ENCODE peak calls at places on chromosomes 2 and 18, in four cellular contexts. O is GM06990, U is Peyer's patch, K is cardiac muscle cell. L is an unnamed sample.

GRCh38 chr2:175256806-175257585 is 75.5 kb upstream of the ATP5MC3 start:
- DNase-seq in K (no peak), U (no peak), O (no peak), L (no peak)

GRCh38 chr2:64657416-64657815 is 3.7 kb upstream of the SERTAD2 start:
- DNase-seq in U (no peak), O (no peak), K (no peak), L (no peak)

GRCh38 chr2:24824966-24825882 is 32.0 kb downstream of the CENPO start:
- DNase-seq in U (peak), O (no peak), K (no peak), L (no peak)

GRCh38 chr2:109372614-109373013 is 241.2 kb downstream of the SEPTIN10 start:
- DNase-seq in K (no peak), O (no peak), U (peak), L (no peak)

GRCh38 chr2:141925511-141925910 is 205.3 kb downstream of the LRP1B start:
- DNase-seq in K (no peak), O (no peak), U (no peak), L (no peak)

GRCh38 chr2:239161711-239162140 is 239.1 kb downstream of the HDAC4 start:
- DNase-seq in U (peak), K (no peak), O (no peak), L (no peak)

GRCh38 chr2:33317369-33318015 is 159.0 kb upstream of the RASGRP3 start:
- DNase-seq in K (no peak), U (no peak), O (no peak), L (no peak)

GRCh38 chr2:209661286-209661685 is 110.3 kb upstream of the UNC80 start:
- DNase-seq in O (no peak), U (no peak), K (no peak), L (no peak)

GRCh38 chr2:43221660-43222471 is 4.5 kb downstream of the ZFP36L2 start:
- DNase-seq in K (peak), U (peak), O (peak), L (peak)

GRCh38 chr2:143513081-143513480 is 383.9 kb downstream of the ARHGAP15 start:
- DNase-seq in U (no peak), O (no peak), K (peak), L (peak)

GRCh38 chr2:20397811-20398447 is 47.3 kb upstream of the PUM2 start:
- DNase-seq in K (no peak), O (no peak), U (no peak), L (no peak)

GRCh38 chr2:25141120-25141519 is 27.3 kb downstream of the POMC start:
- DNase-seq in K (no peak), U (no peak), O (no peak), L (no peak)

GRCh38 chr2:233178994-233179847 is 72.3 kb upstream of the ATG16L1 start:
- DNase-seq in K (peak), O (no peak), U (no peak), L (no peak)

GRCh38 chr2:203164311-203164935 is 74.4 kb upstream of the CYP20A1 start:
- DNase-seq in U (no peak), O (no peak), K (no peak), L (no peak)

GRCh38 chr2:203400805-203401585 is 72.8 kb downstream of the ABI2 start:
- DNase-seq in K (peak), U (no peak), O (no peak), L (no peak)

GRCh38 chr2:69070987-69071386 is 58.0 kb downstream of the ANTXR1 start:
- DNase-seq in K (no peak), O (no peak), U (no peak), L (no peak)

GRCh38 chr18:46562674-46563192 is 94.3 kb downstream of the LOXHD1 start:
- DNase-seq in O (no peak), U (no peak), K (no peak), L (no peak)

GRCh38 chr18:77073336-77074093 is 59.1 kb downstream of the MBP start:
- DNase-seq in K (no peak), U (no peak), O (no peak), L (no peak)

GRCh38 chr2:74945783-74946165 is 12.7 kb upstream of the POLE4 start:
- DNase-seq in O (no peak), U (no peak), K (peak), L (no peak)

GRCh38 chr2:158395166-158395565 is 61.4 kb downstream of the CCDC148 start:
- DNase-seq in O (no peak), U (no peak), K (no peak), L (no peak)

GRCh38 chr2:99388892-99389291 is 51.7 kb downstream of the EIF5B start:
- DNase-seq in U (no peak), K (no peak), O (no peak), L (no peak)

GRCh38 chr18:61832858-61833257 is 59.9 kb downstream of the RNF152 start:
- DNase-seq in O (no peak), U (no peak), K (no peak), L (no peak)

GRCh38 chr2:73983322-73984202 is 1.1 kb upstream of the TET3 start:
- DNase-seq in O (peak), K (no peak), U (peak), L (no peak)

GRCh38 chr18:61887838-61888237 is 5.0 kb downstream of the RNF152 start:
- DNase-seq in U (no peak), O (no peak), K (no peak), L (no peak)

GRCh38 chr2:112579280-112579679 is 5.1 kb upstream of the CHCHD5 start:
- DNase-seq in U (no peak), O (no peak), K (peak), L (peak)

GRCh38 chr2:21890041-21890440 is 766.3 kb downstream of the TDRD15 start:
- DNase-seq in K (no peak), O (no peak), U (no peak), L (no peak)

GRCh38 chr2:21895200-21895599 is 771.4 kb downstream of the TDRD15 start:
- DNase-seq in K (no peak), U (no peak), O (no peak), L (no peak)

GRCh38 chr2:21891191-21891590 is 767.4 kb downstream of the TDRD15 start:
- DNase-seq in O (no peak), U (no peak), K (no peak), L (no peak)

DNA sequence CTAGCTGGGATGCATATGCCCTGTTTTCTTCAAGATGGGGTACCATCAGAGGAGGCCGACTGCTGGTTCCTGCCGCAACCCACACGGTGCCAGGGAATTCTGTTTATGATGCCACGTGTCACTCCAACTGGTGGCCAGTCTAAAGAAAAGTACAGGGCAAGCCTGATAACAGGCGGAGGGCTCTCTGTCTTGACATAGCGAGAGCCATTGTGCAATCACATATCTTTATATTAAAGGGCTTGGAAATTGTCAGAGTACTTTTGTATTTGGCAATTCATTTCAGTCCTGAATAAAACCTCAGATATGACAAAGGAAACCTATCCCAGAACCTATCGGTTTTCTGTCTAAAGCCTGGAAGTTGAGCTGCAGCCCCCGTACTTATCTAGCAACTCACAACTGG is 768.4 kb downstream of the TDRD15 start:
- DNase-seq in K (peak), O (no peak), U (no peak), L (no peak)
- TF ChIP-seq CTCF in K (no peak), O (no peak), U (no peak), L (no peak)

DNA sequence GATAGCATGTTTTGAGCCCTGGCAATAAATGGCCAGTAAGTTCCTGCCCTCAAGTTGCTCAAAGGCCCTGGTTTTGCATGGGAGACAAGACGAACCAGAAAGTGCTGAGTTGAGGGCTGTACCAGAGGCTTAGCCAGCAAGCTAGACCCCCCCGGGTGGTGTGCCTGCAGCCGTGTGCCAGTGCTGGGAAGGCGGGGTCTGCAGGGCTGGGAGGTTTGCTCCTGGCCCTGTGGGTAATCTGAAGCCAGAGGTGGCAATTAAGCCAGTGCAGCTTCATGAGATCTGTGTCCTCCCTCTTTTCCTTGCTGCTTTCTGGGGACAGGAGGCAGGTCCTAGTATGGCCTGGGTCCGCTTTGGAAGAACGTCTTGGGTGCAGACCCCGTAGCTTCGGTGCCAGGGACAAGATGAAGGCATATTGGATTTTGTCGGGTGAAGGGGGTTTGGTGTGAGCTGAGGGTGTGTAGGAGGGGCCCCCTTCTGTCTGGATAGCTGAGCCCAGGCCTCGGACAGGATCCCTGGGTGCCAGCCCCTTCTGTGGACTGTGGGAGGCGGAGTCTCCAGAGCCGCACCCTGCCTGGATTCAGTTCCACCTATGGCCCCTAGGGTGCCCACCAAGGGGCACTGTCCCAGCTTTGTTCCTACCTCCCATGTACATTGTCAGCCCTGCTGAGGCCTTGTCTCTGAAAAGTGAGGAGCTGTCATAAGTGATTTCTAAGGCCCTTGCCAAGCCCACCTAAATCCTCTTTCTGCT is 15.6 kb downstream of the ATOH8 start:
- DNase-seq in O (no peak), K (no peak), U (no peak), L (no peak)
- TF ChIP-seq CTCF in O (peak), K (peak), U (no peak), L (peak)

GRCh38 chr2:132915812-132916211 is 245.8 kb upstream of the LYPD1 start:
- DNase-seq in O (no peak), U (no peak), K (no peak), L (no peak)

GRCh38 chr2:132916219-132916618 is 246.2 kb upstream of the LYPD1 start:
- DNase-seq in K (no peak), U (no peak), O (no peak), L (no peak)

GRCh38 chr2:132909427-132909826 is 239.4 kb upstream of the LYPD1 start:
- DNase-seq in K (peak), O (no peak), U (no peak), L (no peak)

GRCh38 chr2:132910432-132910831 is 240.4 kb upstream of the LYPD1 start:
- DNase-seq in O (no peak), K (no peak), U (no peak), L (no peak)

DNA sequence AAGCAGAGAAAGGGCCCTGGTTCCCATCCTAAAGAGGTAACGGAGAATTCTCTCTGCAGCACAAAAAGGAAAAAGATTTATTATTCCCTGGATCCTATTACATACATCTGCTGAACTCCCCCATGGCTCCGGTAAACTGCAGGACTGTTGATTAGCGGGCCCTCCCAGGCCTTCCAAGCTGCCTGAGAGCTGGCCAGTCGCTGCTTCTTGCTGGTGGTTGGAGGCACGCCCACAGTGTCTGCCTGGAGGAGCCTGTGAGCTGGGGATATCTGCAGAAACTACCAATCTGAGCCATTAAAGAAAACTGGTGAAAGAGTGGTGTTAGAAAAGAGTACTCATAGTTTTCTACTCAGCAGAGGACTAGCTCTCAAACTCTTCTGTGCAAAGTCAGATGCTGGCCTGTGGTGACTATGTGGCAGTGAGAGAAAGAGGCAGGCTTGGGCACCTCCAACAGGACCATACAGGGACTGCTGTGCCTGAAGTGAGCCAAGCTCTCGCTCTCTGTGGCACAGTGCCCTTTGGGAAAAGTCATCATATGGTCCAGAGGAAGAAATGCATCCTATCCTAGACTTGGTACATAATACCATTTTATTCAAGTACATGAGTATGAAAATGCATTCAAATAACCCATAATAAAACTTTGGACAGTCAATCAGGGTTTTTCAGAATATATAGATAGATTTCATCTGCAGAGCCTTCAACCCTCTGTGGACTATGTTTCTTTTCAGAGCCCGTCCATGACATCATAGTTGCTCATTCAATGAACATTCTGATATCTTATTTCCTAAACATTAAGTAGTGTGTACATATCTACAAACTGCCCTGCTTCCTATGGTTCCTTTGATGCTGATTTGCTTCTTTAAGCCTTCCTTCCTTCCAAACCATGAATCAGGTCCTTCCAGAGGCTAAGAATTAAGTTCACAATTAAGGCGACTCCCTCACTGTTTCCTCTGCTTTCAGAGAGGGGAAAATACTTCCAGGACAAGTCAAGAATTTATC is 242.0 kb upstream of the LYPD1 start:
- DNase-seq in U (no peak), O (no peak), K (peak), L (no peak)
- TF ChIP-seq CTCF in U (no peak), O (no peak), K (peak), L (no peak)

DNA sequence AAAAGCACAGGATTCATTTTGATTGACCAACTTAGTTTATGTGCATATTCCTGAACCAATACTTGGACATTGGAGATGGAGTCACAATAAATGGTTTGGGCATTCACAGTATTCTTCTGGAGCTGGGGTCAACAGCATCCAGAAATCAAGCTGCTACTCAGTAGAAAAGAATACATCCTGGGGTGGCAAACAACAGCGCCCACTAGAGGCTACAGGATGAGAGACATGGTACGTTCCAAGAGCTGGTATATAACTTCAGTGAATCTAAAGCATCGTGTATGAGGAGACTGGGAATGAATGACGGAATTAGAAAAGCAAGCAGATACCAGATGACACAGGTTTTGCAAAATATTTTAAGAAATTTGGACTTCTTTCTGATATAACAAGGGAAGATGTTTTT is 142.9 kb upstream of the FIGN start:
- DNase-seq in O (no peak), K (peak), U (no peak), L (peak)
- TF ChIP-seq CTCF in O (peak), K (peak), U (no peak), L (peak)